ENCODE peak calls at places on chromosomes 5 and 9, in eight cellular contexts. P is uterus, Z is upper lobe of right lung, M is retinal pigment epithelial cell, R is choroid plexus epithelial cell, K is left ventricle myocardium inferior, V is astrocyte of the spinal cord, E is PC-3. N is an unnamed sample.

GRCh38 chr9:27888661-27889295 is 315.5 kb upstream of the C9orf72 start:
- DNase-seq in P (no peak), Z (peak; percentile 67), M (no peak), R (peak; percentile 14), K (no peak), V (no peak), E (peak; percentile 60), N (no peak)

GRCh38 chr5:132455614-132456115 is 34.9 kb downstream of the IRF1 start:
- DNase-seq in P (peak; percentile 11), Z (no peak), M (no peak), R (no peak), K (no peak), V (no peak), E (no peak), N (no peak)

GRCh38 chr5:139394654-139395566 is at the start of gene PROB1:
- DNase-seq in P (no peak), Z (no peak), M (no peak), R (no peak), K (peak; percentile 77), V (no peak), E (no peak), N (no peak)

GRCh38 chr9:98773721-98774120 is 22.6 kb downstream of the ANKS6 start:
- DNase-seq in P (no peak), Z (no peak), M (no peak), R (no peak), K (no peak), V (no peak), E (no peak), N (no peak)

GRCh38 chr5:43041669-43042175 is 1.6 kb upstream of the ANXA2R start:
- DNase-seq in P (peak; percentile 52), Z (no peak), M (no peak), R (peak; percentile 96), K (no peak), V (peak; percentile 96), E (peak; percentile 76), N (no peak)

GRCh38 chr5:1410156-1411014 is 34.9 kb downstream of the SLC6A3 start:
- DNase-seq in P (no peak), Z (peak; percentile 40), M (no peak), R (no peak), K (peak; percentile 4), V (no peak), E (no peak), N (no peak)

GRCh38 chr5:42811591-42812392 is at the start of gene SELENOP:
- DNase-seq in P (peak; percentile 82), Z (no peak), M (peak; percentile 48), R (peak; percentile 84), K (no peak), V (peak; percentile 56), E (peak; percentile 51), N (no peak)

GRCh38 chr9:137550958-137551655 is 572 bp upstream of the MRPL41 start:
- DNase-seq in P (peak; percentile 42), Z (peak; percentile 89), M (no peak), R (no peak), K (no peak), V (no peak), E (peak; percentile 68), N (no peak)

GRCh38 chr9:137222190-137223077 is at the start of gene RNF208:
- DNase-seq in P (no peak), Z (no peak), M (no peak), R (no peak), K (no peak), V (no peak), E (no peak), N (no peak)

GRCh38 chr9:130687615-130688014 is 6.0 kb upstream of the EXOSC2 start:
- DNase-seq in P (no peak), Z (no peak), M (no peak), R (no peak), K (no peak), V (no peak), E (no peak), N (no peak)

GRCh38 chr5:100706796-100707195 is 171.6 kb downstream of the FAM174A start:
- DNase-seq in P (no peak), Z (no peak), M (no peak), R (peak; percentile 72), K (no peak), V (peak; percentile 9), E (peak; percentile 57), N (no peak)

GRCh38 chr5:109418752-109419352 is 9.1 kb upstream of the PJA2 start:
- DNase-seq in P (no peak), Z (no peak), M (no peak), R (no peak), K (no peak), V (no peak), E (no peak), N (no peak)

GRCh38 chr5:43008369-43009158 is 31.6 kb downstream of the ANXA2R start:
- DNase-seq in P (peak; percentile 81), Z (peak; percentile 88), M (peak; percentile 83), R (peak; percentile 96), K (peak; percentile 84), V (peak; percentile 91), E (peak; percentile 98), N (peak; percentile 39)

GRCh38 chr9:18317896-18318295 is 156.1 kb upstream of the ADAMTSL1 start:
- DNase-seq in P (no peak), Z (no peak), M (no peak), R (peak; percentile 36), K (no peak), V (no peak), E (no peak), N (no peak)

GRCh38 chr5:132663771-132664695 is 6.1 kb downstream of the IL13 start:
- DNase-seq in P (no peak), Z (no peak), M (no peak), R (no peak), K (no peak), V (no peak), E (no peak), N (no peak)

GRCh38 chr9:37753489-37754190 is at the start of gene TRMT10B:
- DNase-seq in P (peak; percentile 62), Z (peak; percentile 88), M (no peak), R (peak; percentile 74), K (peak; percentile 70), V (peak; percentile 74), E (peak; percentile 61), N (no peak)

GRCh38 chr9:83304686-83305085 is 233.5 kb downstream of the FRMD3 start:
- DNase-seq in P (peak; percentile 83), Z (peak; percentile 71), M (no peak), R (peak; percentile 95), K (peak; percentile 88), V (peak; percentile 93), E (no peak), N (peak; percentile 35)

GRCh38 chr9:38687992-38688391 is 31.9 kb downstream of the FAM240B start:
- DNase-seq in P (no peak), Z (no peak), M (no peak), R (no peak), K (no peak), V (no peak), E (no peak), N (no peak)

DNA sequence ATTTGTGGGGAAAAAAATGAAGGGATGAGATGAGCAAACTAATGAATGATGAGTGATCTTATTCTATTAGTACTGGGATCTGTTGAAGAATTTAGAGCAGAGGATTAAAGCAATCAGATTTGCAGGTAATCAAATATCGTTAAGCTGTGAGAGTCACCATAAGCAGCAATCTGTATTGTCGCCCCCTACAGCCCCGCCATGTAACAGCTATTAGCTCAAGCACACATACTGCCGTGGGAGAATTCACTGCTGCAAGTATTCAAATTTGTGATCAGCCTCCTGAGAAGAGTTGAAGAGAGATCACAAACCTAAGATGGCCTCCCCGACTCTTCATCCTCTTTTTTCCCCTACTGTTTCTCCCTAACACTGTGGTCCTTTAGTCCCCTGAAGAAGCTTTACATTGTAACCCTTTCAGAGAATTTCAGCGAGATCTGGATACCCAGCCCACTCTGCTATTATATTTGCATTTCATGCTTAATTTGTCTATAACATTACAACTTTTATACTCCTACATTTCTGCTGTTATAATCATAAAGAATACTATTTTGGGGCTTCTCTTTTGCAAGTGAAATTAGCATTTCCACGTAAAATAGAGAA is 28.5 kb upstream of the PHF24 start:
- DNase-seq in P (no peak), Z (no peak), M (peak; percentile 0), R (peak; percentile 46), K (no peak), V (peak; percentile 2), E (peak; percentile 32), N (no peak)
- TF ChIP-seq CTCF in P (no peak), Z (peak; percentile 54), M (peak; percentile 84), R (peak; percentile 74), K (peak; percentile 69), V (peak; percentile 77), E (peak; percentile 57), N (no peak)

GRCh38 chr9:73565833-73566465 is 414.3 kb downstream of the ANXA1 start:
- DNase-seq in P (no peak), Z (no peak), M (peak; percentile 62), R (peak; percentile 91), K (no peak), V (peak; percentile 64), E (peak; percentile 14), N (no peak)
- TF ChIP-seq CTCF in P (no peak), Z (peak; percentile 24), M (peak; percentile 99), R (peak; percentile 99), K (peak; percentile 75), V (peak; percentile 74), E (peak; percentile 40), N (no peak)

GRCh38 chr9:81312346-81312745 is 377.0 kb downstream of the TLE1 start:
- DNase-seq in P (no peak), Z (no peak), M (no peak), R (no peak), K (no peak), V (no peak), E (peak; percentile 4), N (no peak)
- TF ChIP-seq CTCF in P (no peak), Z (no peak), M (no peak), R (no peak), K (peak; percentile 12), V (no peak), E (no peak), N (no peak)

DNA sequence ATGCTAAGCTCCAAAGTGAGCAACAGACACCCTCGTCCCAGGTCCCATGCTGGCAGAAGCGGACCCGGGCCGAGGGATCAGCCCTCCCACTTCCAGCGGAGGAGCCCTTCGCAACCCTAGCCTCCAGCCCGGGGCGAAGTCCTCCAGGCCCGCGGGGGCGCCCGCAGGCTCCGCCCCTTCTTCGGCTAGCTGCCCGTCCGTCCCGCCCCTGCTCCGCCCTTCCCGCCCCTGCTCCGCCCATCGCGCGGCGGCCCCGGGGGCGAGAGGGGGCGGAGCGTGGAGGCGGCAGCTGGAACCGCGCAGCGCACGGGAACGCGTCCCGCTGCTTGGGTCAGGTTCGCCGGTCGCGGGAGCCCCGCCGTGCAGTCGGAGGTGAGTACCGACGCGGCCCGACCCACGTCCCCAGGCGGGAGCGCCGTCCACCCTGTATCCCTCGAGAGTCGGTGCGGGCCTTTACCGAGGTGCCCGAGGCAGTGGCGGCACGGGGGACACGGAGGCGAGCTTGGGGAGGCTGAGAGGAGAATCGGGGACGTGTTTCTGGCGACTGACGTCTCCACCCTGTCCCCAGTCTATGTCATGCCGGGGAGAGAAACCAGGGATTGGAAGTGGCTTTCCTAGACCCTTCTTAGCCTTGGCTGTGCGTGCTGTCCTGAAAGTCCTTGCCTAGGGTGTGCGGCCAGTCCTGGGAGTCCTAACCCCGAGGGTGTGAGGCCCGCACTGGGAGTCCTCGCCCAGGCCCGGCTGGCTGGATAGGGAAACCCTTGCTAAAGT is at the start of gene ACO1:
- DNase-seq in P (peak; percentile 87), Z (peak; percentile 96), M (no peak), R (peak; percentile 88), K (peak; percentile 92), V (peak; percentile 86), E (peak; percentile 81), N (peak; percentile 62)
- TF ChIP-seq CTCF in P (peak; percentile 31), Z (no peak), M (no peak), R (no peak), K (no peak), V (peak; percentile 1), E (no peak), N (no peak)

GRCh38 chr9:107465467-107466451 is 23.8 kb downstream of the KLF4 start:
- DNase-seq in P (peak; percentile 55), Z (peak; percentile 86), M (no peak), R (peak; percentile 58), K (peak; percentile 74), V (peak; percentile 53), E (peak; percentile 55), N (peak; percentile 43)
- TF ChIP-seq CTCF in P (peak; percentile 94), Z (peak; percentile 89), M (peak; percentile 66), R (peak; percentile 52), K (peak; percentile 98), V (peak; percentile 67), E (peak; percentile 73), N (no peak)